ENCODE peak calls at places on chromosomes 12 and 14, in five cellular contexts. U, Q, D, E and R are unnamed samples.

GRCh38 chr14:71244341-71244740 is 337.1 kb downstream of the PCNX1 start:
- DNase-seq in U (no peak), Q (no peak), D (no peak), E (no peak), R (no peak)

GRCh38 chr14:22839159-22839779 is 2.9 kb downstream of the MMP14 start:
- DNase-seq in U (no peak), Q (no peak), D (no peak), E (peak; percentile 29), R (peak; percentile 55)

GRCh38 chr12:25718081-25718731 is 165.1 kb upstream of the LMNTD1 start:
- DNase-seq in U (no peak), Q (no peak), D (no peak), E (no peak), R (no peak)

GRCh38 chr12:87935216-87935615 is 94.0 kb downstream of the C12orf50 start:
- DNase-seq in U (no peak), Q (no peak), D (no peak), E (no peak), R (no peak)

GRCh38 chr12:27332407-27333310 is at the start of gene BMAL2:
- DNase-seq in U (peak; percentile 54), Q (peak; percentile 64), D (peak; percentile 92), E (peak; percentile 47), R (peak; percentile 47)

GRCh38 chr12:47739959-47740358 is 14.7 kb upstream of the ENDOU start:
- DNase-seq in U (no peak), Q (no peak), D (no peak), E (peak; percentile 69), R (no peak)

GRCh38 chr12:57085999-57086950 is 2.6 kb upstream of the NAB2 start:
- DNase-seq in U (peak; percentile 37), Q (peak; percentile 74), D (peak; percentile 90), E (peak; percentile 58), R (peak; percentile 82)

GRCh38 chr14:93379841-93380240 is 32.9 kb downstream of the COX8C start:
- DNase-seq in U (no peak), Q (no peak), D (no peak), E (no peak), R (no peak)

GRCh38 chr12:56629459-56630179 is 507 bp downstream of the BAZ2A start:
- DNase-seq in U (no peak), Q (peak; percentile 43), D (peak; percentile 72), E (peak; percentile 39), R (peak; percentile 62)

GRCh38 chr12:32906407-32907165 is 10.0 kb upstream of the PKP2 start:
- DNase-seq in U (peak; percentile 57), Q (no peak), D (no peak), E (peak; percentile 83), R (no peak)

GRCh38 chr12:116135209-116135930 is 142.1 kb downstream of the MED13L start:
- DNase-seq in U (no peak), Q (peak; percentile 28), D (no peak), E (no peak), R (no peak)

GRCh38 chr12:181921-182320 is 32.0 kb downstream of the SLC6A12 start:
- DNase-seq in U (no peak), Q (no peak), D (no peak), E (no peak), R (no peak)

GRCh38 chr12:5587701-5588100 is 155.8 kb downstream of the NTF3 start:
- DNase-seq in U (no peak), Q (no peak), D (no peak), E (no peak), R (no peak)

GRCh38 chr12:6302621-6303020 is 7.9 kb upstream of the PLEKHG6 start:
- DNase-seq in U (no peak), Q (no peak), D (no peak), E (no peak), R (no peak)

GRCh38 chr14:90643982-90644510 is 172.2 kb downstream of the TTC7B start:
- DNase-seq in U (no peak), Q (no peak), D (no peak), E (no peak), R (no peak)

GRCh38 chr12:127133675-127134335 is 1133.2 kb upstream of the TMEM132C start:
- DNase-seq in U (no peak), Q (no peak), D (no peak), E (no peak), R (no peak)

GRCh38 chr12:97681612-97682504 is 219.3 kb downstream of the RMST start:
- DNase-seq in U (no peak), Q (no peak), D (no peak), E (no peak), R (no peak)

GRCh38 chr12:97465012-97465345 is 2.4 kb downstream of the RMST start:
- DNase-seq in U (no peak), Q (no peak), D (no peak), E (no peak), R (no peak)

GRCh38 chr14:91374897-91375747 is 42.5 kb downstream of the CCDC88C start:
- DNase-seq in U (peak; percentile 76), Q (no peak), D (peak; percentile 77), E (no peak), R (no peak)

DNA sequence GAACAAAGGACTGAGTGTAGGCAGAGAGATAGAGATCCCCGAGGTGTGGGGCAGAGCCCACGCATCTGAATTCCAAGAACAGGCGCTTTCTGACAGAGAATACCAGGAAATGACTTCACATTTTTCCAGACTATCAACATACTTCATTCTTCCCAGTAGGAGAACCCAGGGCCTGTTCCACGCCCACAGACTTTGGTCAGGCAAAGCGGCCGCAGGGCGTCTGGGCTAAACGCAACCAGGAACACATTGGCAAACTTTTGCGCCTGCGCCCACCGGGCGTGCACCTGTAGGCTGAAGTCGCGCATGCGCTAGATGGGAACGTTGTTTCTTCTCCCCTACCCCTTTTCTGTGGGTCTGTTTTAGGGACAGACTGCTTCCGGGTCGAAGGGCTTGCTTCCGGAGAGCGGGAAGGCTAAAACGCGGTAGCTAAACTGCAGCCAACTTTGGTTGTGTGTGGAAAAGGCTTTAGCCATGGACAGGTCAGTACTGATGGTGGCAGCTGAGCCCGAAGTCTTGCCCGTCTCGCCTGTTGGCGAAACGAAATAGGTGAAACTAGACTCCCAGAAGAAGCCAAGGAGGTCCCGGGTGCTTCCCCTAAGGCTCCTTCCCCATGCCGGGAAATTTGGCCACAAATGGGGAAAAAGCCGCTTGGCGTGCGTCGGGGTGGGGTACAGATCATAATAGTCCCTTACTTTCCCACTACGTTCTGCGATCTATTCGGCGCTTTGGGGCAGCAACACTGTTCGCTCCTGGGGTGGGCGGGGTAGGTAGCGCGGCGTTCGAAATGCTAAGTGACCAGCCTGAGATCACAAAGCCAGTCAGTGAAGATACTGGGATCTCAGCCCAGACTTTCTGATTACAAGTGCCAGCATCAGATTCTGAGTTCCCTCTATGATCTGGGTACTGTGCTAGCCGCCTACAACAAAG is at the start of gene NUP107:
- DNase-seq in U (peak; percentile 100), Q (peak; percentile 93), D (peak; percentile 95), E (peak; percentile 99), R (peak; percentile 100)
- TF ChIP-seq POLR2A in U (no peak), Q (peak; percentile 60), D (peak; percentile 29), E (peak; percentile 66), R (peak; percentile 54)

GRCh38 chr14:56194062-56194461 is 75.9 kb downstream of the PELI2 start:
- DNase-seq in U (no peak), Q (no peak), D (no peak), E (no peak), R (no peak)
- H3K27ac ChIP-seq in U (no peak overlapping the region), Q (no peak overlapping the region), D (no peak overlapping the region), E (peak overlapping the region; percentile 22), R (no peak overlapping the region)

GRCh38 chr12:2250797-2251196 is 198.0 kb downstream of the CACNA1C start:
- DNase-seq in U (no peak), Q (no peak), D (no peak), E (no peak), R (no peak)
- TF ChIP-seq EP300 in U (no peak), Q (no peak), D (no peak), E (no peak), R (no peak)

DNA sequence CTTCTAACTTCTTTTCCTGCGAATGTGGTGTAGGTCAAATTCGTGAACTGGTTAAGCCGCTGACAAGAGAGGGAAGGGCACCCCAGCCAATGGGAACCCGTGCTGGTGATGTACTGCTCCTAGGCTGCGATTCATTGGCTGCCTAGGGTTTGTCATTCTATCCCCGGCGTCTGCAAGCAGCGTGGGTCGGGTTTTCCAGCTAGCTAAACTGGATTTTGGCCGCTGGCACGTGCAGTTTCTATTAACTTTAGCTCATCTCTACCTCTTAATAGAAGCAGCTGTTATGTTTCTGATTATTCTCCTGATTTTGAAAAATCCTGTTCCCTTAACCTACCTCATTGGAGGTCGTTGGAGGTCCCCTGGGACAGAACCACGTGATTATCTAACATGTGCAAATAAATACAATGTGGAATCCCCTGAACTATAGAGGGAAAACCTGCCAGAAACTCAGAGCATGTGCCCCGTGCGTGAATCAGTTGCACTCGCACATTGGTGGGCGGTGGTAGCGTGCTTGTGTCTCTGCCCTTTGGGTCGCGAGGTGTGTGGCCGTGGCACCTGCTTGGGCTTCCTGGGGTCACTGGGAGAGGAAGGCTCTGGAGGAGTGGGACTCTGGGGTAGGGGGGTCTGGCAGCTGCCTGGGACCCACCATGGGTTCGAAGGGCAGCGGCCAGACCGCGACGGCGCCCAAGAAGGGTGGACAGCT is 876 bp upstream of the PPM1A start:
- DNase-seq in U (peak; percentile 90), Q (peak; percentile 94), D (no peak), E (peak; percentile 92), R (peak; percentile 91)
- TF ChIP-seq POLR2A in U (no peak), Q (no peak), D (no peak), E (peak; percentile 19), R (peak; percentile 46)